ENCODE peak calls at places on chromosome 14, in nine cellular contexts. W is PC-3, B is stomach, T is aorta, M is fibroblast of the aortic adventitia, K is AG10803, S is AG09309, I is lower lobe of right lung, P is right atrium auricular region. C is an unnamed sample.

GRCh38 chr14:24298892-24299254 is 707 bp downstream of the DHRS1 start:
- DNase-seq in W (peak), B (no peak), T (no peak), M (peak), K (peak), S (peak), I (no peak), P (no peak), C (peak)

GRCh38 chr14:74290415-74290814 is 12.3 kb downstream of the ABCD4 start:
- DNase-seq in W (peak), B (no peak), T (no peak), M (peak), K (no peak), S (no peak), I (no peak), P (no peak), C (no peak)

GRCh38 chr14:46250113-46250703 is 401.4 kb downstream of the RPL10L start:
- DNase-seq in W (peak), B (no peak), T (no peak), M (peak), K (no peak), S (no peak), I (no peak), P (no peak), C (no peak)

GRCh38 chr14:88590173-88590572 is 27.3 kb downstream of the ZC3H14 start:
- DNase-seq in W (no peak), B (no peak), T (no peak), M (no peak), K (no peak), S (no peak), I (no peak), P (no peak), C (no peak)

GRCh38 chr14:67536087-67536486 is 3.0 kb downstream of the PLEKHH1 start:
- DNase-seq in W (no peak), B (no peak), T (no peak), M (no peak), K (no peak), S (no peak), I (no peak), P (no peak), C (no peak)

GRCh38 chr14:78341827-78342389 is 171.7 kb downstream of the NRXN3 start:
- DNase-seq in W (no peak), B (no peak), T (no peak), M (no peak), K (no peak), S (no peak), I (no peak), P (no peak), C (no peak)

GRCh38 chr14:88129306-88130056 is 124.5 kb downstream of the GPR65 start:
- DNase-seq in W (peak), B (no peak), T (no peak), M (peak), K (peak), S (peak), I (no peak), P (no peak), C (peak)

GRCh38 chr14:69879175-69880047 is at the start of gene SMOC1:
- DNase-seq in W (no peak), B (peak), T (peak), M (peak), K (no peak), S (no peak), I (no peak), P (no peak), C (peak)

GRCh38 chr14:103292426-103293374 is 41.3 kb upstream of the EIF5 start:
- DNase-seq in W (peak), B (peak), T (peak), M (peak), K (peak), S (no peak), I (peak), P (peak), C (peak)

GRCh38 chr14:92914087-92914656 is 8.8 kb upstream of the CHGA start:
- DNase-seq in W (peak), B (no peak), T (no peak), M (peak), K (peak), S (no peak), I (no peak), P (no peak), C (no peak)

GRCh38 chr14:82309199-82309598 is 775.5 kb upstream of the SEL1L start:
- DNase-seq in W (no peak), B (no peak), T (no peak), M (no peak), K (no peak), S (no peak), I (no peak), P (no peak), C (no peak)
- H3K4me3 ChIP-seq in W (no peak), B (no peak), T (no peak), M (no peak), K (no peak), S (no peak), I (no peak), P (no peak), C (no peak)

GRCh38 chr14:38207342-38207741 is 362 bp upstream of the SSTR1 start:
- DNase-seq in W (no peak), B (no peak), T (no peak), M (no peak), K (no peak), S (no peak), I (no peak), P (no peak), C (no peak)
- H3K4me3 ChIP-seq in W (peak), B (peak), T (no peak), M (no peak), K (peak), S (peak), I (peak), P (no peak), C (no peak)

GRCh38 chr14:91830777-91831176 is 36.6 kb downstream of the TC2N start:
- DNase-seq in W (peak), B (peak), T (no peak), M (no peak), K (no peak), S (no peak), I (peak), P (no peak), C (no peak)
- H3K4me3 ChIP-seq in W (no peak), B (no peak), T (no peak), M (no peak), K (no peak), S (no peak), I (peak), P (no peak), C (no peak)

GRCh38 chr14:90830931-90831701 is 14.9 kb upstream of the TTC7B start:
- DNase-seq in W (no peak), B (no peak), T (peak), M (no peak), K (no peak), S (no peak), I (no peak), P (no peak), C (no peak)

GRCh38 chr14:90831821-90832220 is 15.6 kb upstream of the TTC7B start:
- DNase-seq in W (no peak), B (no peak), T (peak), M (no peak), K (no peak), S (no peak), I (no peak), P (no peak), C (no peak)

GRCh38 chr14:90827919-90828610 is 11.8 kb upstream of the TTC7B start:
- DNase-seq in W (peak), B (peak), T (peak), M (peak), K (peak), S (no peak), I (peak), P (peak), C (peak)

GRCh38 chr14:90829677-90830076 is 13.4 kb upstream of the TTC7B start:
- DNase-seq in W (no peak), B (no peak), T (peak), M (no peak), K (no peak), S (no peak), I (no peak), P (no peak), C (no peak)

DNA sequence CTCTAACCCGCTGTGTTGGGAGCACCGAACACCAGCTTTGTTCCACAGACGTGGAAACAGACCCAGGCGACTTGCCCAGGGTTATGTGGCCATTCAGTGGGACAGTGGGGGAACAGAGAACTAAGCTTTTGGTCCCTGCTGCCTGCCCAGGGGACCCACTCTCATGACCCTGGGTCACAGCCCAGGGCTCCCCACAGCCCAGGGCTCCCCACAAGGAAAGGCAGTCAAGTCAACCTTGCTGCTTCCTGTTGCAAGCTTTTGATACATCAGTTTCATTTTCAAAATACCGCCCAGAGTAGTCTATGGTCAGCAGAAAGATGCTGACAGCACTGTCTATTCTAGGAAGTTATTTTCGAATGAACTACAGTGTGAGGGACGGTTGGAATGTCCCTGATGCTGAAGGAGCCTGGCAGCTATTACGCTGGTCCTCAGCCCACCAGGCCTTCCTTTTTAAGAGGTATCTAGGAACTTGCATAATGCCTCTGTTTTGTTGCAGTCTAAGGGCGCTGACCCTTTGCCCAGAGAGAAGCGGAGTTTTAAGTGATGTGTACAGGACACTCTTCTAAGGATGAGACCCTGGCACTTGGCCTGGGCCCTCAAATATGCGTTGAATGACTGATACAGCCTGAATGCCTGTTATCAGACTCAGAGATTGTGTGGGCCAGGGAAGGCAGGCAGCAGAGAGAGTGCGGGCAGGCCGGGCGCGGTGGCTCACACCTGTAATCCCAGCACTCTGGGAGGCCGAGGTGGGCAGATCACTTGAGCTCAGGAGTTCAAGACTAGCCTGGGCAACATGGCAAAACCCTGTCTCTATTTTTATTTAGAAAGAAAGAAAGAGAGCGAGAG is 12.6 kb upstream of the TTC7B start:
- DNase-seq in W (no peak), B (peak), T (no peak), M (no peak), K (no peak), S (no peak), I (peak), P (peak), C (no peak)
- H3K4me3 ChIP-seq in W (peak), B (peak), T (no peak), M (peak), K (peak), S (peak), I (peak), P (peak), C (peak)

GRCh38 chr14:49549881-49550280 is 36.3 kb downstream of the RPS29 start:
- DNase-seq in W (peak), B (no peak), T (no peak), M (peak), K (peak), S (no peak), I (no peak), P (no peak), C (peak)
- H3K4me3 ChIP-seq in W (no peak), B (no peak), T (no peak), M (no peak), K (no peak), S (no peak), I (no peak), P (no peak), C (no peak)

C was measured in MG63.